ENCODE peak calls at places on chromosomes 7 and 10, in four cellular contexts. D is activated naive CD4-positive, alpha-beta T cell treated with anti-CD3 and anti-CD28 coated beads, Interleukin-2, amount 10 ng/mL, durations not matched to agents 7 days and 5 days; W is EL; Q is progenitor cell of endocrine pancreas. V is an unnamed sample.

GRCh38 chr7:77830649-77831355 is 32.2 kb downstream of the PHTF2 start:
- DNase-seq in D (no peak), W (no peak), Q (no peak), V (no peak)

GRCh38 chr10:22259280-22259679 is 41.5 kb upstream of the EBLN1 start:
- DNase-seq in D (no peak), W (no peak), Q (no peak), V (no peak)

GRCh38 chr7:39691821-39692220 is 68.4 kb downstream of the RALA start:
- DNase-seq in D (no peak), W (peak), Q (no peak), V (no peak)

GRCh38 chr10:4781955-4782354 is 44.1 kb upstream of the AKR1E2 start:
- DNase-seq in D (no peak), W (no peak), Q (no peak), V (no peak)

GRCh38 chr7:72805526-72806494 is 22.2 kb downstream of the TYW1B start:
- DNase-seq in D (no peak), W (peak), Q (no peak), V (no peak)

GRCh38 chr10:110225756-110226554 is 18.6 kb downstream of the MXI1 start:
- DNase-seq in D (peak), W (peak), Q (peak), V (peak)

GRCh38 chr7:81789406-81790139 is 19.7 kb upstream of the HGF start:
- DNase-seq in D (no peak), W (no peak), Q (no peak), V (no peak)

GRCh38 chr10:88522715-88523114 is 60.4 kb downstream of the RNLS start:
- DNase-seq in D (no peak), W (no peak), Q (no peak), V (no peak)

GRCh38 chr10:22280078-22280477 is 36.1 kb upstream of the COMMD3 start:
- DNase-seq in D (no peak), W (no peak), Q (no peak), V (no peak)

GRCh38 chr7:18890885-18891621 is 226.4 kb downstream of the TWIST1 start:
- DNase-seq in D (no peak), W (no peak), Q (no peak), V (no peak)

V was measured in Daoy.